ENCODE peak calls at places on chromosomes 5 and 9, in six cellular contexts. C is ascending aorta, I is foreskin keratinocyte, O is osteoblast, W is psoas muscle, V is coronary artery. K is an unnamed sample.

GRCh38 chr5:124664287-124664686 is 82.2 kb downstream of the ZNF608 start:
- DNase-seq in C (no peak), I (no peak), O (no peak), W (no peak), V (no peak), K (no peak)

GRCh38 chr5:11214851-11215250 is 453.8 kb upstream of the DAP start:
- DNase-seq in C (no peak), I (no peak), O (no peak), W (no peak), V (no peak), K (no peak)

GRCh38 chr9:121690316-121690715 is 38.9 kb downstream of the DAB2IP start:
- DNase-seq in C (no peak), I (no peak), O (peak; percentile 59), W (no peak), V (no peak), K (no peak)

GRCh38 chr5:104172976-104173375 is 610.4 kb upstream of the NUDT12 start:
- DNase-seq in C (no peak), I (no peak), O (no peak), W (no peak), V (no peak), K (no peak)

GRCh38 chr9:123985869-123986268 is 25.7 kb upstream of the LHX2 start:
- DNase-seq in C (no peak), I (no peak), O (no peak), W (no peak), V (no peak), K (no peak)

GRCh38 chr5:40381676-40382363 is 297.9 kb upstream of the PTGER4 start:
- DNase-seq in C (no peak), I (peak; percentile 96), O (no peak), W (no peak), V (no peak), K (no peak)

GRCh38 chr9:68912561-68912960 is 101.4 kb downstream of the PRKACG start:
- DNase-seq in C (no peak), I (no peak), O (no peak), W (no peak), V (no peak), K (no peak)

GRCh38 chr5:140570058-140570457 is 5.4 kb downstream of the SLC35A4 start:
- DNase-seq in C (no peak), I (no peak), O (no peak), W (no peak), V (no peak), K (no peak)

GRCh38 chr9:97501972-97502221 is 431 bp downstream of the TMOD1 start:
- DNase-seq in C (no peak), I (no peak), O (no peak), W (no peak), V (no peak), K (no peak)

GRCh38 chr9:113781381-113781780 is 94.7 kb upstream of the ZNF618 start:
- DNase-seq in C (no peak), I (no peak), O (no peak), W (no peak), V (no peak), K (no peak)

GRCh38 chr5:42250-42649 is 49.7 kb upstream of the PLEKHG4B start:
- DNase-seq in C (no peak), I (no peak), O (peak; percentile 35), W (no peak), V (no peak), K (peak; percentile 57)

GRCh38 chr9:126348911-126349550 is 22.4 kb downstream of the MVB12B start:
- DNase-seq in C (no peak), I (no peak), O (no peak), W (no peak), V (no peak), K (no peak)

GRCh38 chr5:79488058-79488457 is 25.9 kb downstream of the HOMER1 start:
- DNase-seq in C (no peak), I (no peak), O (no peak), W (no peak), V (no peak), K (no peak)

GRCh38 chr5:141753971-141754713 is 72.1 kb upstream of the ARAP3 start:
- DNase-seq in C (no peak), I (peak; percentile 22), O (peak; percentile 76), W (no peak), V (no peak), K (peak; percentile 64)

GRCh38 chr5:180352116-180352975 is 790 bp downstream of the GFPT2 start:
- DNase-seq in C (no peak), I (no peak), O (peak; percentile 95), W (peak; percentile 40), V (no peak), K (peak; percentile 47)

GRCh38 chr9:136209786-136210185 is 4.9 kb upstream of the LHX3 start:
- DNase-seq in C (no peak), I (no peak), O (peak; percentile 84), W (no peak), V (no peak), K (no peak)

GRCh38 chr5:41748631-41749030 is 121.6 kb downstream of the OXCT1 start:
- DNase-seq in C (no peak), I (peak; percentile 27), O (no peak), W (no peak), V (no peak), K (no peak)

GRCh38 chr9:4301302-4301701 is 1.4 kb upstream of the GLIS3 start:
- DNase-seq in C (no peak), I (peak; percentile 60), O (peak; percentile 77), W (no peak), V (no peak), K (no peak)

GRCh38 chr9:117178596-117179111 is 236.2 kb downstream of the ASTN2 start:
- DNase-seq in C (no peak), I (no peak), O (no peak), W (no peak), V (no peak), K (no peak)

GRCh38 chr9:8863886-8864881 is 1064.6 kb upstream of the DMAC1 start:
- DNase-seq in C (no peak), I (no peak), O (no peak), W (no peak), V (no peak), K (no peak)

GRCh38 chr5:58849995-58850667 is 267.3 kb downstream of the RAB3C start:
- DNase-seq in C (no peak), I (no peak), O (peak; percentile 64), W (no peak), V (no peak), K (peak; percentile 34)

DNA sequence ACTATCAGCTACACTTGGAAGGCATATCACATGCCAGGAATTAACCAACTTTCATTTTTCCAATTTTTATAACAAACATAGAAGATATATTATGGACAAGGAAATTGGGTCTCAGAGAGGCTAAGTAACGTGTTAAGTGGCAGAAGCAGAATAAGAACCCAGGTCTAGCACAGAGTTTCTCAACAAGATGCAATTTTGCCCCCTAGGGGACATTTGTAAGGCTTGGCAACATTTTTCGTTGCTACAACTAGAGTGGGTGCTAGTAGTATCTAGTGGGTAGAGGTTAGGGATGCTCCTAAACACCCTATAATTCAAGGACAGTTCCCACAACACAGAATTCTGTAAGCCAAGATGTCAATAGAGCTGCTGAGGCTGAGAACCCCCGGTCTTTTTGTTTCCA is 180.6 kb downstream of the SNCAIP start:
- DNase-seq in C (no peak), I (no peak), O (peak; percentile 62), W (no peak), V (no peak), K (no peak)
- TF ChIP-seq CTCF in C (no peak), I (peak; percentile 51), O (peak; percentile 35), W (no peak), V (no peak), K (no peak)

GRCh38 chr5:15027764-15028163 is 156.2 kb upstream of the ANKH start:
- DNase-seq in C (no peak), I (no peak), O (no peak), W (no peak), V (no peak), K (no peak)
- TF ChIP-seq CTCF in C (no peak), I (no peak), O (no peak), W (no peak), V (no peak), K (no peak)

GRCh38 chr5:52794519-52794918 is 6.8 kb downstream of the ITGA1 start:
- DNase-seq in C (no peak), I (no peak), O (no peak), W (no peak), V (no peak), K (no peak)

GRCh38 chr5:52799358-52799982 is 11.8 kb downstream of the ITGA1 start:
- DNase-seq in C (peak; percentile 87), I (no peak), O (no peak), W (peak; percentile 51), V (peak; percentile 85), K (peak; percentile 20)

GRCh38 chr5:52798952-52799351 is 11.2 kb downstream of the ITGA1 start:
- DNase-seq in C (no peak), I (no peak), O (no peak), W (no peak), V (no peak), K (no peak)

GRCh38 chr5:52799983-52800393 is 12.3 kb downstream of the ITGA1 start:
- DNase-seq in C (peak; percentile 96), I (peak; percentile 68), O (peak; percentile 90), W (peak; percentile 95), V (peak; percentile 94), K (peak; percentile 96)

GRCh38 chr5:52796507-52797103 is 8.9 kb downstream of the ITGA1 start:
- DNase-seq in C (no peak), I (no peak), O (no peak), W (no peak), V (no peak), K (no peak)
- TF ChIP-seq CTCF in C (no peak), I (no peak), O (no peak), W (no peak), V (no peak), K (no peak)

DNA sequence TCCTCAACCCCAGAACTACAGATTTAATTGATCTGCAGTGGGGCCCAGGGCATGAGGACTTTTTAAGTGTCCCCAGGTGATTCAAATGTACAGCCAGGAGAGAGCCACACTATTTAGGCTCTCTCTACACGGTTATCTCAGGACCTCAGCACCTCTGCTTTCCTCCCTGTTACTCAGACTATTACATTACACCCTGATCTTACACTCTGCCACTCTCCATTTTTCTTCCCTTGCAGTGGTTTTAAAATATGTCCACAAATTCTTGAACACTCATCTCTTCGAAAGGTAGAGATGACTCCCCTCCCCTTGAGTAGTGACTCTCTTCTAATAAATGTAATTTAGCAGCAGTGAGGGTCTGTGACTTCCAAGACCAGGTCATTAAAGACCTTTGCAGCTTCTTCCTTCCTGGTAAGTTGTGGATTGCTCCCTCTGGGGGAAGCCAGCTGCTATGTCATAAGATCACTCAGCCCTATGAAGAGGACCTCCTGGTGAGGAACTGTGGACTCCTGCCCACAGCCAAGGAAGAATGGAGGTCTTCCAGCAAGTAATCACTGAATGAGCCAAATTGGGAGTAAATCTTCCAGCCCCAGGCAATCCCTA is 87.5 kb upstream of the SSBP2 start:
- DNase-seq in C (no peak), I (no peak), O (no peak), W (no peak), V (no peak), K (no peak)
- TF ChIP-seq CTCF in C (peak; percentile 21), I (peak; percentile 60), O (peak; percentile 74), W (peak; percentile 37), V (no peak), K (peak; percentile 50)